ENCODE peak calls at places on chromosomes 16 and 17, in ten cellular contexts. B, C, M, S, G, O, V, N, J and A are unnamed samples.

GRCh38 chr16:56109205-56109604 is 82.1 kb upstream of the GNAO1 start:
- DNase-seq in B (no peak), C (no peak), M (no peak), S (no peak), G (no peak), O (no peak), V (no peak), N (no peak), J (no peak), A (no peak)

GRCh38 chr16:1691276-1691675 is 13.2 kb downstream of the JPT2 start:
- DNase-seq in B (peak), C (no peak), M (no peak), S (no peak), G (no peak), O (peak), V (no peak), N (no peak), J (no peak), A (no peak)

GRCh38 chr16:13906426-13907089 is 13.4 kb upstream of the ERCC4 start:
- DNase-seq in B (no peak), C (no peak), M (no peak), S (no peak), G (no peak), O (no peak), V (no peak), N (no peak), J (no peak), A (no peak)

GRCh38 chr16:8894736-8895334 is 12.7 kb downstream of the LITAFD start:
- DNase-seq in B (no peak), C (no peak), M (no peak), S (no peak), G (no peak), O (no peak), V (no peak), N (no peak), J (no peak), A (no peak)

GRCh38 chr17:16463341-16464000 is 28.5 kb downstream of the LRRC75A start:
- DNase-seq in B (no peak), C (peak), M (no peak), S (no peak), G (no peak), O (peak), V (peak), N (no peak), J (peak), A (no peak)

GRCh38 chr16:68146583-68146982 is 61.4 kb downstream of the NFATC3 start:
- DNase-seq in B (no peak), C (peak), M (no peak), S (no peak), G (no peak), O (peak), V (peak), N (no peak), J (no peak), A (no peak)

GRCh38 chr17:76054112-76054476 is 18.2 kb downstream of the SRP68 start:
- DNase-seq in B (no peak), C (no peak), M (no peak), S (no peak), G (no peak), O (peak), V (no peak), N (no peak), J (no peak), A (no peak)

GRCh38 chr17:5921919-5922318 is 148.3 kb upstream of the WSCD1 start:
- DNase-seq in B (peak), C (no peak), M (no peak), S (no peak), G (no peak), O (no peak), V (no peak), N (no peak), J (no peak), A (peak)

GRCh38 chr16:89482087-89482823 is 8.1 kb downstream of the ANKRD11 start:
- DNase-seq in B (no peak), C (no peak), M (no peak), S (no peak), G (no peak), O (no peak), V (no peak), N (no peak), J (no peak), A (no peak)

GRCh38 chr17:50871898-50872297 is 5.7 kb upstream of the TOB1 start:
- DNase-seq in B (no peak), C (no peak), M (no peak), S (no peak), G (no peak), O (no peak), V (no peak), N (no peak), J (no peak), A (no peak)

GRCh38 chr17:50871369-50871768 is 5.2 kb upstream of the TOB1 start:
- DNase-seq in B (no peak), C (no peak), M (no peak), S (no peak), G (no peak), O (no peak), V (no peak), N (no peak), J (no peak), A (no peak)

GRCh38 chr17:50868594-50868993 is 2.4 kb upstream of the TOB1 start:
- DNase-seq in B (no peak), C (no peak), M (no peak), S (no peak), G (no peak), O (no peak), V (no peak), N (no peak), J (no peak), A (no peak)

GRCh38 chr17:50875074-50875473 is 8.9 kb upstream of the TOB1 start:
- DNase-seq in B (no peak), C (no peak), M (no peak), S (no peak), G (no peak), O (no peak), V (no peak), N (no peak), J (no peak), A (no peak)

GRCh38 chr17:50872710-50873424 is 6.7 kb upstream of the TOB1 start:
- DNase-seq in B (no peak), C (no peak), M (no peak), S (no peak), G (no peak), O (peak), V (no peak), N (no peak), J (peak), A (peak)
- H3K4me3 ChIP-seq in B (no peak), C (no peak), M (no peak), S (no peak), G (no peak), O (no peak), V (no peak), N (no peak), J (no peak), A (no peak)

DNA sequence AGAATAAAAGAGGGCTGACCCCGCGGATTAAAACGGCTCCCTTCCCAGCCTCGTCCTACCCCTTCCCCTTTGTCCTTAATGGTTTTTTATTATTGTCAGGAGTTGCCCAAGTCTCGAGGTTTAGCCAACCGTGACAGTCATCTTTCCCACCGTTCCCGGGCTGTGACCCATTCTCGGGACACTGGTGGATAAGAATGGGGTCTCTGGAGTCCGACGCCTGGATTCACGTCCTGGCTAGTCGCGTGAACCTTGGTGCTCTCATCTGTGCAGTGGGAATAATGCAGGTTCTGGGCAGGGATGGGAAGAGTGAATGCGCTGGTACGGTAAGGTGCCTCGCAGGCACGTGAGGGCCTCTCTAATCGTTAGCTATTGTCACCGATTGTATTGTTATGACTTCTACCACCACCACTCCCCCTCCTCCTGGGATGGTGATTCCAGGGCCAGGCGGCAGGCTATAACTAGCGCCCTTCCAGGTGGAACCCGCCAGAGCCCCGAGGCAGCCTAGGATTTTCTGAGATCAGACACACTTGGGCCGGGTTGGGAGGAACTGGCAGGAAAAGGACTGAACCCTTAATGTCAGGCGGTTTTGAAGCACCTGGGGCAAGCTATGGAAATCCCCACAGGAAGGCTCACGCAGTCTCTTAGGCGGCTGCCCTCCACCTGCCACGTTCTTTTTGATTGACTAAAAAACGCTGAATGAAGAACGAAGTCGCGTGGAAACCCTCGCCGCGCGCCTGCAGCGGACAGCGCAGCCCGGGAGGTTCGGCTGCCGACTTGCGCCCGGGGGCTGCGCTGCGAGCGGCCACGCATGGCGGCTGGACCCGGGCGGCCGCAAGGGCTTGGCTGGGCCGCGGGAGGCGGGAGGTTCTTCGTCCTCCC is 2.7 kb downstream of the HS3ST3B1 start:
- DNase-seq in B (no peak), C (no peak), M (peak), S (no peak), G (no peak), O (peak), V (peak), N (no peak), J (no peak), A (no peak)
- H3K4me3 ChIP-seq in B (peak), C (no peak), M (peak), S (peak), G (no peak), O (peak), V (peak), N (peak), J (peak), A (peak)

DNA sequence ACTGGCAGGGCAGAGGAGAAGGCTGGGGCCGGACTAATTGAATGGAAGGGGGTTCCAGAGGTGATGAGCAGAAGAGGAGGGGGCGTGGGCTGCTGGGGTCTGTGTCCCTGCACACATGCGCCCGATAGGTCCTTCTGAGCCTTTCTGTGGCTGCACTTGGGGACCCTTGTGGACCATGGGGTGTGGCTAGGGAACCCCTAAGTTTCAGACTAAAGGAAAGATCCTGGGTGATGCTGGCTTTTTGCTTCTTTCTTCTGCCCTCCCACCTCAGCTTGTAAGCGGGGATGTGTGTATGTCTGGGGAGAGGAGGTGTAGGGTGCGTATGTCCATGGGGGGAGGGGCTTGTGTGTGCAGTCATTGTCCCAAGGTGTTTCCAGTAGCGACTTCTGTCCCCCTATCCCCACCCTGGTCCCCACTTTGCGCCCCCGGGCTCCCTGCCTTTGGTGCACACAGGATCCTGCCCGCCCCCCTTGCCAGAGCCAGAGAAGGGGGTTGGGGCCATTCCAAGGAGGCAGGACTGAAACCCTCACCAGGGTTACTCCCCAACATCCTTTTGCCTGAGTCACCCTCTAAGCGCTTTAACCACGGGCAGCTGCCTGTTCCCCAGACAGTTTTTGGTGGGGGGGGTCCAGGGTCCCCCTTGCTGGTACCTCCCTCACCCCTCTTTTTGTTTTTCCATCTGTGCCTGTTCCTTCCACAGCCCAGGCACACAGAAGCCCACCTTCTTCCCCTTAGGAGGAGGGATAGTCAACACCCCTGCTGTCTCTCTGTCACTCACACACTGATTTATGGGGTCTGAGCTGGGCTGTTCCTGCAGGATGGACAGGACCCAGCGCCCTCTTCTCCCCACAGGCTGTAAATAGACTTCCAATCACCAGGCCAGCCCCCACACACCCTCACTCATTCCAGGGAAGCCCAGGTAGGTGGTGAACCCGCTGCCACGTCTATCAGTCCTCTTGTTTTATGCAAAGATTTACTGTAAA is 83.2 kb downstream of the ARHGAP23 start:
- DNase-seq in B (no peak), C (no peak), M (no peak), S (no peak), G (no peak), O (peak), V (no peak), N (no peak), J (no peak), A (peak)
- H3K4me3 ChIP-seq in B (no peak), C (no peak), M (peak), S (no peak), G (no peak), O (no peak), V (peak), N (peak), J (no peak), A (no peak)

GRCh38 chr17:48995871-48996695 is 1.1 kb upstream of the IGF2BP1 start:
- DNase-seq in B (peak), C (peak), M (peak), S (no peak), G (no peak), O (no peak), V (peak), N (peak), J (no peak), A (peak)
- H3K4me3 ChIP-seq in B (peak), C (peak), M (peak), S (no peak), G (no peak), O (peak), V (peak), N (peak), J (no peak), A (peak)

GRCh38 chr17:29596811-29597210 is 3.9 kb downstream of the ANKRD13B start:
- DNase-seq in B (no peak), C (no peak), M (no peak), S (no peak), G (no peak), O (no peak), V (no peak), N (no peak), J (no peak), A (no peak)

GRCh38 chr17:29595107-29595942 is 2.4 kb downstream of the ANKRD13B start:
- DNase-seq in B (no peak), C (no peak), M (peak), S (no peak), G (no peak), O (peak), V (no peak), N (no peak), J (no peak), A (no peak)

GRCh38 chr17:29595943-29596774 is 3.2 kb downstream of the ANKRD13B start:
- DNase-seq in B (no peak), C (no peak), M (no peak), S (no peak), G (no peak), O (no peak), V (no peak), N (no peak), J (no peak), A (no peak)

GRCh38 chr17:29594441-29595090 is 1.6 kb downstream of the ANKRD13B start:
- DNase-seq in B (no peak), C (no peak), M (no peak), S (no peak), G (no peak), O (no peak), V (no peak), N (no peak), J (no peak), A (no peak)

DNA sequence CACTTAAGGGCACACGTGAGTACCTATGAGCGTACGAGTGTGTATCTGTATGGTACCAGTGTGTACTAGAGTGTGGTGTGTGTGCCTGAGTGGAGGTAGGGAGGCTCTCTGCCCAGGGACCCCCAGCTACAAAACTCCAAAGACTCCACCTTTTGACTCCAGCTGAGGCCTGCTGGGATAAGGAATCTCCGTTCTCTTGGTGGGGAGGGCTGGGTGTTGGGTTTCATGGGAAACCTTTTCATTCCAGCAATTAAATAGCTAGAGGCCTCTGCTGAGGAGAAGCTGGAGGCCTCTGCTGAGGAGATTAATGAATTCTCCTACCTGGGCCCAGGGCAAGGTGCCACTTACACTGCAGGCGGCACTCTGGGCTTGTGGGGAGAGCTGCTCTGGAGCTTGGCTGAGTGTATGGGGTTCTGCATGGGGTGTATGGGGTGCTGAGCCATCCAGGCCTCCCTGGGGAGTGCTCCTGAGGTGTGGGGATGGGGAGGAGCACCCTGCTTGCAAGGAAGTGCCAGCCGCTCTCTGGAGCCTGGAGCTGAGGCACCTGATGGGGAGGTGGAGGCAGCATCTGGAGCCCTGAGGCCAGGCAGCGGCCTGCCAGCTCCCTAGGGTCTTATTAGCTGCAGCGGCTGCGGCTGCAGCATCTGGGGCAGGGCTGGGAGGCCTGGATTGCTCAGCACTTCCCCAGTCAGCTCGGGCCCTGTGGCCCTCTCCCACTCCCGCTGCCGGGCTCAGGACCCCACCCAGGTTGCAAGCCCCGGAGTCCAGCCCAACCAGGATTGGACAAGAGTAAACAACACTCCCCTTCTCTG is 4.6 kb downstream of the ANKRD13B start:
- DNase-seq in B (no peak), C (no peak), M (peak), S (no peak), G (no peak), O (no peak), V (no peak), N (no peak), J (no peak), A (no peak)
- H3K4me3 ChIP-seq in B (no peak), C (no peak), M (no peak), S (no peak), G (no peak), O (no peak), V (no peak), N (no peak), J (no peak), A (no peak)

GRCh38 chr17:55750750-55751641 is at the start of gene PCTP:
- DNase-seq in B (peak), C (peak), M (peak), S (peak), G (peak), O (peak), V (peak), N (peak), J (peak), A (peak)
- H3K4me3 ChIP-seq in B (peak), C (peak), M (peak), S (peak), G (peak), O (peak), V (peak), N (peak), J (peak), A (peak)

DNA sequence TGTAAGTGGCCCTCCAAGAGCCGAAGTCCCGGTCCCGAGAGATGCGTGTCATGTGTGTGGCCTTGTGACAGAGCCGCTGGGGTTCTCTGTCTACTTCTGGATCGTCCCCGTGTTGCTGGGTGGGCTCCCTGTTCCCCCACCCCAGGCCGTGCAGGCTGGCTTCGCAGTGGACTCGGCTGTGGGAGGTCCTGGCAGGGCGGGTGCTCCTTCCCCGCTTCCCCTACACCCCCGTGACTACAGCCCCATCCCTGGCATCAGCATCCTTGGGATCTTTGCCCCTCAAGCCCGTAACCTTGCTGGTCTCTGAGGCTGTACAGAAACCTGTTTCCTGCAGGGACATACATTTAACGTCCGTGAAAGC is 136.3 kb downstream of the BANP start:
- DNase-seq in B (peak), C (no peak), M (peak), S (no peak), G (no peak), O (no peak), V (no peak), N (no peak), J (no peak), A (no peak)
- H3K4me3 ChIP-seq in B (peak), C (no peak), M (no peak), S (no peak), G (no peak), O (no peak), V (no peak), N (no peak), J (no peak), A (no peak)

GRCh38 chr17:40068129-40068581 is 5.4 kb downstream of the THRA start:
- DNase-seq in B (no peak), C (no peak), M (peak), S (no peak), G (no peak), O (no peak), V (no peak), N (no peak), J (no peak), A (no peak)
- H3K4me3 ChIP-seq in B (no peak), C (no peak), M (no peak), S (peak), G (no peak), O (peak), V (no peak), N (no peak), J (peak), A (no peak)

GRCh38 chr17:44653384-44653783 is 2.9 kb upstream of the MEIOC start:
- DNase-seq in B (no peak), C (no peak), M (no peak), S (no peak), G (no peak), O (no peak), V (no peak), N (no peak), J (no peak), A (no peak)

GRCh38 chr17:44653954-44654353 is 2.3 kb upstream of the MEIOC start:
- DNase-seq in B (no peak), C (no peak), M (no peak), S (no peak), G (no peak), O (no peak), V (no peak), N (no peak), J (no peak), A (no peak)

GRCh38 chr17:44652727-44653126 is 3.5 kb upstream of the MEIOC start:
- DNase-seq in B (no peak), C (no peak), M (no peak), S (no peak), G (no peak), O (no peak), V (no peak), N (no peak), J (no peak), A (no peak)

GRCh38 chr17:44651228-44651627 is 5.0 kb upstream of the MEIOC start:
- DNase-seq in B (no peak), C (no peak), M (no peak), S (no peak), G (no peak), O (no peak), V (no peak), N (no peak), J (no peak), A (no peak)

GRCh38 chr17:44655983-44656700 is at the start of gene MEIOC:
- DNase-seq in B (no peak), C (peak), M (peak), S (no peak), G (no peak), O (no peak), V (peak), N (peak), J (no peak), A (no peak)
- H3K4me3 ChIP-seq in B (no peak), C (no peak), M (peak), S (peak), G (no peak), O (no peak), V (peak), N (peak), J (peak), A (peak)